ENCODE peak calls at places on chromosomes 4 and X, in nine cellular contexts. J, D, O, M, B, Y, R, E and P are unnamed samples. For H3K36me3, the result is how much of the 10 kb centered on the place peaks cover.

GRCh38 chrX:119247702-119248101 is 11.6 kb downstream of the PGRMC1 start:
- DNase-seq in J (no peak), D (no peak), O (no peak), M (no peak), B (no peak), Y (no peak), R (no peak), E (no peak), P (no peak)

GRCh38 chr4:88765729-88766128 is 68.1 kb upstream of the NAP1L5 start:
- DNase-seq in J (no peak), D (no peak), O (no peak), M (peak), B (no peak), Y (peak), R (no peak), E (peak), P (peak)

GRCh38 chrX:13013353-13014110 is 30.9 kb downstream of the FAM9C start:
- DNase-seq in J (no peak), D (peak), O (peak), M (no peak), B (peak), Y (peak), R (no peak), E (no peak), P (no peak)

GRCh38 chr4:117326091-117326490 is 240.7 kb upstream of the TRAM1L1 start:
- DNase-seq in J (no peak), D (no peak), O (no peak), M (no peak), B (no peak), Y (no peak), R (no peak), E (no peak), P (no peak)

GRCh38 chr4:54152846-54153600 is 53.1 kb downstream of the GSX2 start:
- DNase-seq in J (no peak), D (no peak), O (no peak), M (peak), B (no peak), Y (no peak), R (no peak), E (no peak), P (peak)

GRCh38 chrX:138345801-138346200 is 365.7 kb downstream of the FGF13 start:
- DNase-seq in J (no peak), D (no peak), O (no peak), M (no peak), B (no peak), Y (no peak), R (no peak), E (no peak), P (no peak)

GRCh38 chr4:147717878-147718277 is 14.0 kb upstream of the ARHGAP10 start:
- DNase-seq in J (no peak), D (peak), O (no peak), M (no peak), B (no peak), Y (no peak), R (no peak), E (no peak), P (no peak)

GRCh38 chrX:50978920-50979660 is 68.6 kb downstream of the BMP15 start:
- DNase-seq in J (no peak), D (no peak), O (no peak), M (no peak), B (no peak), Y (no peak), R (peak), E (no peak), P (no peak)

GRCh38 chrX:49089553-49089952 is 9.9 kb upstream of the WDR45 start:
- DNase-seq in J (no peak), D (no peak), O (no peak), M (no peak), B (no peak), Y (no peak), R (no peak), E (no peak), P (no peak)

DNA sequence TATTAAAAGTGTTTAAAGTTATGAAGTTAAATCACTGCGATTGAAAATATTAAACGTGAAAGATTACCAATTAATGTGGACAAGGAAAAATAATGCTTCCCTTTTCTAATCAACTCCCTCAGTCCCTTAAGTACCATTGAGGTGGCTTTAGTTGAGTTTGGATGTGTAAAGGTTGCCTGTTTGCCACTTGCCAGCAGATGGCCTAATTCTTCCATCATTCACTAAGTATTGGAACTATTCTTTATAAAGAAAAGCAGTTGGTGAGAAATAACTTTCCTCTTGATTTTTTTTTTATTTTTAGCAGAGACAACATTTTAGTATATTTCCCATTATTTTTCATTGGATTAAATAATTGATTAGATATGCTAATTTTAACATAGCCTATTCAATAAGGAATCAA is 295.9 kb upstream of the TACR3 start:
- DNase-seq in J (no peak), D (no peak), O (no peak), M (no peak), B (no peak), Y (no peak), R (peak), E (no peak), P (no peak)
- TF ChIP-seq CTCF in J (no peak), D (peak), O (no peak), M (no peak), B (no peak), Y (no peak), R (peak), E (no peak), P (peak)

DNA sequence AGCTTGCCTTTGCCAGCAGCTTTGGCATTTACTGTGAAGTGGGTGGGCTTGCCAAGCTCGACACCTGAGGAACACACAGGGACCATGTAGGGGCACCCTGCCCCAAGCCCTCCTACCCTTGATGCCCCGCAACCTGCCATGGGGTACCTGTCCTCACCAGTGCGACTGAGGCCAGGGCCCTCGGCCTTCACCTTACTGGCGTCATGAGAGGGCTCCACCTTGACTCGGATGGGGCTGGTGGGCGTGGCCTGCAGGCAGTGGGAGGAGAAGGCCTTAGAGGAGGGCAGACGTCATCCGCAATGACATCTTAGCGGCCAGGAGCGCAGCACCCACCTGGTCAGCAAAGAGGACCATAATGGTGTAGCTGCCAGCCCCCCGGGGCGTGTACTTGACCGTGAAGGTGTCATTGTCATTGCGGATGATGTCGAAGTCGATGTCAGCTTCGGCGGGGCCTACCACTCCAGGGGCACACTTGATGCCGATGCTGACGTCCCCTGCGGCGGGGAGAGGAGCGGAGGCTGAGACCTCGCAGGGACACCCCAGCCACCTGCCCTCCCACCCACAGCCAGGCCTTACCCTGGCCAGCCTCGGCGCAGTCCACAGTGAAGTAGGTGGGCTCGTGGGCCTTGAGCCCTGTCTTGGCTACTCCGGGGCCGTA is 12.2 kb downstream of the FLNA start:
- DNase-seq in J (no peak), D (no peak), O (no peak), M (no peak), B (no peak), Y (no peak), R (no peak), E (no peak), P (no peak)
- H3K4me3 ChIP-seq in J (no peak), D (no peak), O (no peak), M (no peak), B (no peak), Y (no peak), R (no peak), E (no peak), P (no peak)

DNA sequence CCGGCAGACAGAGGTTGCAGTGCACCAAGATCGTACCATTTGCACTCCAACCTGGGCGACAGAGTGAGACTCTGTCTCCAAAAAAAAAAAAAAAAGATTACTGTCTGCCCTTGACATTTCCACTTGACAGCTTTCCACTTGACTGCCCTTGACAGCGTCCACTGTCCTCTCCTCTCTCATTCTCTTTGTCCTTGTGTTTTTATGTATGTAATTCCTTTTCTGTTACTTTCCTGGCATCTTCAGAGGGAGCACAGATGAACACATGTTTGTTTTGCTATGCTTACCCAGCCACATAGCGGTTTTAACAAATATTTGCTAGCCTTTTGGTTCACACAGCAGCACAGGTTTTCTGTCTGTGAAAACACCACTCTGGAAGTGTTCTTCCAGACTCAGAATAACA is 26.2 kb downstream of the SYAP1 start:
- DNase-seq in J (no peak), D (no peak), O (no peak), M (no peak), B (no peak), Y (peak), R (no peak), E (no peak), P (no peak)
- H3K36me3 ChIP-seq in J (half or more), D (under half), O (under half), M (under half), B (under half), Y (under half), R (under half), E (under half), P (under half)

GRCh38 chr4:121822047-121822446 is 1.6 kb downstream of the CCNA2 start:
- DNase-seq in J (no peak), D (no peak), O (no peak), M (no peak), B (no peak), Y (no peak), R (no peak), E (no peak), P (no peak)

GRCh38 chr4:121824950-121825349 is 1.3 kb upstream of the CCNA2 start:
- DNase-seq in J (no peak), D (no peak), O (no peak), M (no peak), B (no peak), Y (no peak), R (no peak), E (no peak), P (no peak)

GRCh38 chr4:121824171-121824527 is 466 bp upstream of the CCNA2 start:
- DNase-seq in J (no peak), D (no peak), O (no peak), M (no peak), B (no peak), Y (no peak), R (no peak), E (no peak), P (no peak)

GRCh38 chr4:121823505-121824170 is at the start of gene CCNA2:
- DNase-seq in J (peak), D (peak), O (peak), M (peak), B (peak), Y (peak), R (peak), E (peak), P (peak)

GRCh38 chr4:121822796-121823504 is 733 bp downstream of the CCNA2 start:
- DNase-seq in J (no peak), D (no peak), O (peak), M (no peak), B (peak), Y (peak), R (peak), E (peak), P (no peak)
- TF ChIP-seq CTCF in J (no peak), D (peak), O (no peak), M (no peak), B (no peak), Y (no peak), R (no peak), E (no peak), P (no peak)

DNA sequence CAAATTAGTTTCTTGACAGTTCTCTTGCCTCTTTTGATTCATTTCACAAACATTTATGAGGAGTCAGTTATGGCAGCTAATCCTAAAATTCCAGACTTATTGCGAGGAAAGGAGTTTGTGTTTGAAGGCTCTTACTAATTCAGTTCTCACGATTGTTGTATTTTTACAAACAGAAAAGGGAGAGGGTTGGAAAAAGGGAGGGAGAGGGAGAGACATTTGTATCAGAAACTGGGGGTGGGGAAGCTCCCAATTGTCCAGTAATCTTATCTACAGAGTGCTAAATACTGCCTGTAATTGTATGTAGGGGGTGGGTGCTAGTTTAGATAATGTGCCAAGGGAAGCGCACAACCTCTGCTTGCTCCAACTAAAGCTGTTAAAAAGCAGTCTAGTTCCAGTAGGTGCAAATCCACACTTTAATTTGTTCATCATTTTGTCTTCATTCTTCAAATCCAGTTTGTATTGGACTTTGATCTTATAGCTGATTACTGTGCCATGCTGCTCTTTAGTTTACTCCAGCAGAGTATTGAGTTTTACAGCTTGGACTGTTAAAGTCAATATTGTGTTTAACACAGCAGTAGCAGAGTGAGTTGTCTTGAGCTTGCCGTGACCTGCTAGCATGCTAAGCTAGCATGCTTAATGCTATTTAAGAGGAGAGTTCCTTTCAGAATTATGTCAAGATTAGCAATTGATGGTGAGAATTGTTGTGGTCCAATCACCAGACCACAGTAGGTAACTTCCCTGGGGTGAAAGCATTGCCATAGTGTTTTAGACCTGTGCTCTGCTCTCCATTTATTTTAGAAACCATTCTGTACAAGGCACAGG is 13.9 kb downstream of the FNIP2 start:
- DNase-seq in J (no peak), D (no peak), O (no peak), M (peak), B (no peak), Y (no peak), R (no peak), E (peak), P (no peak)
- H3K4me3 ChIP-seq in J (peak), D (no peak), O (no peak), M (no peak), B (no peak), Y (no peak), R (no peak), E (no peak), P (no peak)

GRCh38 chrX:130075768-130076167 is 34.5 kb downstream of the ELF4 start:
- DNase-seq in J (no peak), D (no peak), O (no peak), M (no peak), B (no peak), Y (no peak), R (no peak), E (no peak), P (no peak)

GRCh38 chrX:130066975-130067615 is 43.2 kb downstream of the ELF4 start:
- DNase-seq in J (no peak), D (no peak), O (no peak), M (no peak), B (no peak), Y (no peak), R (no peak), E (no peak), P (no peak)

GRCh38 chrX:130071611-130072349 is 38.5 kb downstream of the ELF4 start:
- DNase-seq in J (no peak), D (no peak), O (no peak), M (no peak), B (peak), Y (no peak), R (no peak), E (no peak), P (no peak)
- H3K36me3 ChIP-seq in J (under half), D (under half), O (under half), M (under half), B (under half), Y (under half), R (under half), E (under half), P (under half)

DNA sequence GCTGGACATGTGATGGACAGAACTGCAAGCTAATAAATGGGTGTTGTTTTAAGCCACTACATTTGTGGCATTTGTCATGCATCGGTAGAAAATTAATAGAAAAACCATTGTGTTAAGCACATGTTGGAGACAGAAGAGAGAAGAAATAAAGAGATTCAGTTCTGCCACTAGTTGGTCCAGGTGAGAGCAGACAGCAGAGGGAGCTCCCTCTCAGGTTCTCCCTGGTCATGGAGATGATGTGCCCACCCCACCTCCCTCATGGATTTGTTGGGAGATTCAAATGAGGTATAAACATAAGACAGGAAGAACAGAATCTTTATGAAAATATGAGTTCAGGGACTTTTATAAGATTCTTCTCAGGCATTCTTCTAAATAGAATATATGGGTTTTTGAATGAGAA is 36.8 kb upstream of the OCIAD2 start:
- DNase-seq in J (no peak), D (no peak), O (no peak), M (no peak), B (no peak), Y (no peak), R (peak), E (no peak), P (no peak)
- TF ChIP-seq CTCF in J (no peak), D (peak), O (no peak), M (peak), B (no peak), Y (no peak), R (peak), E (peak), P (peak)

GRCh38 chr4:155675709-155676429 is 9.2 kb downstream of the GUCY1A1 start:
- DNase-seq in J (no peak), D (no peak), O (peak), M (no peak), B (no peak), Y (no peak), R (no peak), E (peak), P (no peak)
- H3K4me3 ChIP-seq in J (peak), D (no peak), O (no peak), M (no peak), B (peak), Y (no peak), R (no peak), E (no peak), P (no peak)